ENCODE peak calls at places on chromosomes 7 and 10, in four cellular contexts. V, P, K and E are unnamed samples.

GRCh38 chr10:132201111-132201989 is 14.6 kb downstream of the DPYSL4 start:
- DNase-seq in V (no peak), P (no peak), K (no peak), E (no peak)

GRCh38 chr7:137942459-137943115 is 59.3 kb downstream of the CREB3L2 start:
- DNase-seq in P (peak; percentile 51), V (no peak), K (no peak), E (no peak)

GRCh38 chr7:128829391-128830166 is 627 bp upstream of the FLNC start:
- DNase-seq in V (peak; percentile 28), P (no peak), K (no peak), E (no peak)

GRCh38 chr10:27998178-27998953 is 513 bp downstream of the ODAD2 start:
- DNase-seq in K (no peak), P (peak; percentile 10), V (peak; percentile 10), E (no peak)

GRCh38 chr10:79106251-79106650 is 37.5 kb downstream of the ZMIZ1 start:
- DNase-seq in P (no peak), K (no peak), V (no peak), E (no peak)

GRCh38 chr10:130833596-130833995 is 477.9 kb downstream of the TCERG1L start:
- DNase-seq in K (no peak), P (no peak), V (no peak), E (no peak)

GRCh38 chr10:6151087-6151977 is 51.4 kb upstream of the PFKFB3 start:
- DNase-seq in P (no peak), K (peak; percentile 78), V (peak; percentile 55), E (peak; percentile 80)

GRCh38 chr7:128053023-128053422 is 21.8 kb upstream of the LRRC4 start:
- DNase-seq in P (no peak), K (peak; percentile 49), V (no peak), E (peak; percentile 69)

GRCh38 chr10:110208614-110209398 is 1.4 kb downstream of the MXI1 start:
- DNase-seq in P (no peak), V (no peak), K (no peak), E (peak; percentile 63)